ENCODE peak calls at places on chromosomes 11 and 22, in five cellular contexts. N is OCI-LY7, S is left ventricle myocardium inferior, T is body of pancreas, W is ovary. M is an unnamed sample. For H3K36me3, the result is how much of the 10 kb centered on the place peaks cover.

GRCh38 chr22:44330727-44331660 is 18.2 kb upstream of the SHISAL1 start:
- DNase-seq in W (no peak), S (no peak), N (no peak), T (no peak), M (no peak)

GRCh38 chr22:19823191-19823590 is 31.5 kb downstream of the GNB1L start:
- DNase-seq in W (no peak), N (no peak), S (no peak), T (no peak), M (no peak)

GRCh38 chr11:7494086-7494775 is 8.9 kb downstream of the OLFML1 start:
- DNase-seq in T (no peak), W (no peak), S (no peak), N (no peak), M (no peak)

GRCh38 chr11:131649861-131650260 is 279.4 kb downstream of the NTM start:
- DNase-seq in W (no peak), S (no peak), N (no peak), T (no peak), M (no peak)

GRCh38 chr22:30680998-30681770 is 13.5 kb upstream of the OSBP2 start:
- DNase-seq in S (no peak), T (no peak), W (peak), N (no peak), M (no peak)

GRCh38 chr11:114142646-114143045 is 83.1 kb downstream of the ZBTB16 start:
- DNase-seq in N (no peak), S (no peak), T (no peak), W (no peak), M (no peak)

GRCh38 chr22:49156662-49157285 is 670.9 kb downstream of the BRD1 start:
- DNase-seq in W (no peak), N (no peak), T (peak), S (no peak), M (no peak)

GRCh38 chr11:66687831-66688281 is 10.2 kb upstream of the RBM4B start:
- DNase-seq in N (no peak), S (no peak), T (no peak), W (no peak), M (no peak)

GRCh38 chr11:124891390-124891861 is 6.2 kb downstream of the ROBO4 start:
- DNase-seq in T (no peak), W (no peak), S (peak), N (no peak), M (no peak)

GRCh38 chr22:26170795-26171194 is 1.5 kb downstream of the SEZ6L start:
- DNase-seq in W (no peak), T (peak), S (peak), N (no peak), M (no peak)

GRCh38 chr11:9905562-9905961 is 241.7 kb downstream of the SWAP70 start:
- DNase-seq in W (no peak), N (no peak), S (no peak), T (no peak), M (no peak)

GRCh38 chr11:74453373-74453975 is 13.9 kb downstream of the KCNE3 start:
- DNase-seq in W (peak), N (peak), S (peak), T (peak), M (no peak)

GRCh38 chr22:29254283-29254653 is 13.5 kb downstream of the RHBDD3 start:
- DNase-seq in W (peak), N (no peak), T (no peak), S (no peak), M (no peak)

GRCh38 chr22:24303007-24303406 is 32.4 kb downstream of the SPECC1L start:
- DNase-seq in N (no peak), T (no peak), S (no peak), W (no peak), M (no peak)

GRCh38 chr11:113373306-113373705 is 14.3 kb upstream of the ANKK1 start:
- DNase-seq in S (no peak), N (no peak), W (no peak), T (no peak), M (no peak)

GRCh38 chr11:135027461-135027860 is 615.4 kb upstream of the B3GAT1 start:
- DNase-seq in W (no peak), S (no peak), N (peak), T (peak), M (no peak)

GRCh38 chr22:45548991-45549736 is 46.5 kb downstream of the FBLN1 start:
- DNase-seq in S (peak), T (peak), N (no peak), W (peak), M (no peak)

GRCh38 chr11:47468598-47469214 is 19.8 kb upstream of the RAPSN start:
- DNase-seq in N (no peak), W (no peak), S (no peak), T (no peak), M (no peak)

GRCh38 chr22:46025225-46025972 is 48.4 kb upstream of the WNT7B start:
- DNase-seq in N (no peak), T (peak), W (peak), S (peak), M (no peak)

GRCh38 chr11:58958500-58958899 is 19.2 kb downstream of the GLYATL1 start:
- DNase-seq in S (no peak), W (peak), N (peak), T (peak), M (no peak)

GRCh38 chr22:17436981-17437410 is 67.7 kb downstream of the CECR2 start:
- DNase-seq in N (no peak), W (no peak), S (no peak), T (no peak), M (no peak)

GRCh38 chr11:78138694-78139421 is 568 bp downstream of the ALG8 start:
- DNase-seq in W (no peak), S (no peak), N (peak), T (no peak), M (peak)

GRCh38 chr11:78145511-78146030 is 6.1 kb upstream of the ALG8 start:
- DNase-seq in N (no peak), T (no peak), W (no peak), S (no peak), M (no peak)

GRCh38 chr11:78140392-78141077 is 1.1 kb upstream of the ALG8 start:
- DNase-seq in T (no peak), N (peak), S (no peak), W (no peak), M (no peak)

GRCh38 chr11:78138281-78138680 is 1.1 kb downstream of the ALG8 start:
- DNase-seq in S (no peak), T (no peak), N (no peak), W (no peak), M (no peak)

DNA sequence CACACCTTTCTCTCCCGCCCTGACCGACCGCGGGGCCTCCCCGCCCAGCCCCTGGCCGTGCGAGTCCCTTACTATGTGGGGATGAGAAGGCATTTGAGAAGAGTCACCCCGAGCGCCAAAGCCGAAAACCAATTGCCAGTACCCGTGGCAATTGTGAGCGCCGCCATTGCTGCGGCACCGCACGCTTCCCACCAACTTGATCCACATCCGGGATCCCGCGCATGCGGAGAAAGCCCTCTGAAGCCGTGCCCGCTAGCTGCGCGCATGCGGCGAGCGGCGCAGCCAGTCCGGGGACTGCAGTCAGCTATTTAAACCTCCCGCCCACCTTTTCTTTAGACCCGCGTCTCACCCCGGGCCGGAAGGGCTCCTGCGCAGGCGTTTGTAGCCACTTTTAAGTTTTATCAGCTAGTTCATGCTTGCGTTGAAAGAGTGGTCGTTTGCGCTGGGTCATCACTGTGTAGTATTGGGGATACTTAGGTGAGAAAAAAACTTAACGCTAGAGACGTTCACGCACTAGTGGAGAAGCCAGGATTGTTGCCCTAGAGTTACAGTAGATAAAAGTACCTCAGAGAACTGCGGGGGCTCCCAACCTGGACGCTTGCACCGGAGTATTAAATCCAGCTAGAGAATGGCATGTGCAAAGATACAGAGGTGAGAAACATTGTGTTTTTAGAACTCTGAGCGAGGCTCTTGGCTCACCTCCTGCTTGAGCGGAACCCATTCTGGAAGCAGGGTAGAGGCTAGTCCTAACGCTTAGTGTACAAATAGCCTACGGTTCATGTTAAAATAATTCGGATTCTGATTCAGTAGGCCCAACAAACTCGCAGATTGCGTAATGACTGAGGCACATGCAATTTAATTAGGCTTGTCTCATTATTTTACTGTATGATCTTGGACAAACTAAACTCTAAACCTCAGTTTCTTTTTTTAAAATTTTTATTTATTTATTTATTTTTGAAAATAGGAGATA is at the start of gene ALG8:
- DNase-seq in T (peak), W (peak), N (peak), S (peak), M (peak)
- TF ChIP-seq CTCF in T (no peak), W (no peak), N (no peak), S (no peak), M (no peak)

GRCh38 chr11:61516675-61517516 is 8.3 kb downstream of the LRRC10B start:
- DNase-seq in T (peak), W (peak), N (peak), S (no peak), M (peak)
- H3K4me3 ChIP-seq in T (no peak), W (no peak), N (no peak), S (no peak), M (no peak)

GRCh38 chr11:18078909-18079308 is 27.0 kb downstream of the SAAL1 start:
- DNase-seq in S (no peak), W (no peak), N (no peak), T (no peak), M (no peak)
- H3K36me3 ChIP-seq in S (under half), W (under half), N (half or more), T (under half), M (under half)

DNA sequence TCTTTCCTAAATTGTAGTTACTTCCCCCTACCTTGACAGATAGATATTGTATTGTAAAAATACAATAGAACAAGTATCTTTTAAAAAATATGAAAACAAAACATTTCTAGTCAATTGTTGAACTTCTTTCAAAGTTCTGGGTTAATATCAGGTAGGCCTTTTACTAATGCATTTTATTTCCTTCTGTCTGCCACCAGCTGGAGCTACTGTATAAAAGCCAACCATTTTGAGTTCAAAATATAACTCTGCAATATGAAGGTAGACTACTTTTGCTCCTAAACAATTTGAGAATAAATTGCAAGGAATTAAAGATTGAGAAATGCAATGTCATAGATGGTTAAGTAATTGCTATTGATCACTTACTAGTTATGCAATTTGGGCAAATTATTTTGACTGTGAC is 22.1 kb upstream of the LIN7C start:
- DNase-seq in T (no peak), W (no peak), S (no peak), N (no peak), M (no peak)
- TF ChIP-seq CTCF in T (no peak), W (no peak), S (peak), N (peak), M (no peak)

GRCh38 chr11:81444306-81444705 is 1289.4 kb downstream of the FAM181B start:
- DNase-seq in S (no peak), N (no peak), W (no peak), T (no peak), M (no peak)
- H3K4me3 ChIP-seq in S (no peak), N (no peak), W (no peak), T (no peak), M (no peak)

GRCh38 chr22:40421082-40421350 is 50.6 kb downstream of the SGSM3 start:
- DNase-seq in N (no peak), S (peak), T (no peak), W (no peak), M (no peak)

GRCh38 chr22:40420341-40421081 is 50.1 kb downstream of the SGSM3 start:
- DNase-seq in W (no peak), S (peak), T (no peak), N (no peak), M (no peak)

GRCh38 chr22:40417881-40418280 is 47.5 kb downstream of the SGSM3 start:
- DNase-seq in T (no peak), S (peak), N (no peak), W (no peak), M (no peak)

GRCh38 chr22:40418366-40419201 is 48.2 kb downstream of the SGSM3 start:
- DNase-seq in W (no peak), T (no peak), N (peak), S (peak), M (no peak)

GRCh38 chr22:40419718-40420117 is 49.3 kb downstream of the SGSM3 start:
- DNase-seq in T (no peak), N (no peak), S (peak), W (no peak), M (no peak)
- H3K36me3 ChIP-seq in T (under half), N (half or more), S (half or more), W (under half), M (half or more)

GRCh38 chr11:120696597-120696996 is 185.0 kb downstream of the GRIK4 start:
- DNase-seq in T (no peak), S (no peak), W (no peak), N (no peak), M (no peak)
- TF ChIP-seq CTCF in T (no peak), S (no peak), W (no peak), N (peak), M (peak)